ENCODE peak calls at places on chromosomes 13 and 19, in eight cellular contexts. V, T, L, Q, E, S, U and I are unnamed samples.

GRCh38 chr13:60369242-60369641 is 27.8 kb upstream of the TDRD3 start:
- DNase-seq in S (no peak), U (peak), Q (no peak), E (no peak), V (no peak), T (no peak), L (no peak), I (peak)

GRCh38 chr13:28679628-28680027 is 20.7 kb downstream of the POMP start:
- DNase-seq in E (no peak), V (no peak), T (no peak), Q (no peak), U (no peak), L (no peak), S (peak), I (peak)

GRCh38 chr13:79417741-79418140 is 11.7 kb upstream of the RBM26 start:
- DNase-seq in S (no peak), U (no peak), E (no peak), Q (no peak), V (no peak), L (no peak), T (no peak), I (no peak)

GRCh38 chr13:56317839-56318238 is 822.9 kb upstream of the PRR20A start:
- DNase-seq in V (no peak), L (no peak), Q (no peak), E (no peak), T (no peak), S (no peak), U (no peak), I (no peak)

GRCh38 chr13:20161275-20161950 is 561 bp upstream of the GJA3 start:
- DNase-seq in E (no peak), U (peak), Q (no peak), S (no peak), T (no peak), L (no peak), V (no peak), I (no peak)

GRCh38 chr19:39183100-39183499 is 13.7 kb upstream of the NCCRP1 start:
- DNase-seq in L (no peak), Q (no peak), V (no peak), E (no peak), U (no peak), T (no peak), S (peak), I (no peak)

GRCh38 chr13:45063261-45063870 is 56.9 kb upstream of the GTF2F2 start:
- DNase-seq in U (peak), S (peak), E (peak), T (no peak), V (no peak), Q (no peak), L (no peak), I (peak)

GRCh38 chr19:16714702-16715294 is 4.8 kb upstream of the NWD1 start:
- DNase-seq in L (peak), T (no peak), E (no peak), Q (peak), U (peak), V (peak), S (peak), I (peak)

GRCh38 chr13:109584844-109585361 is 201.5 kb downstream of the IRS2 start:
- DNase-seq in L (no peak), E (no peak), U (no peak), S (no peak), Q (no peak), V (no peak), T (no peak), I (no peak)

GRCh38 chr13:26518433-26519084 is 38.9 kb upstream of the WASF3 start:
- DNase-seq in E (no peak), U (no peak), V (no peak), Q (no peak), L (no peak), S (no peak), T (no peak), I (no peak)

GRCh38 chr19:15570420-15570819 is 44.6 kb upstream of the CYP4F8 start:
- DNase-seq in T (no peak), Q (no peak), L (no peak), S (no peak), U (no peak), V (no peak), E (no peak), I (no peak)

GRCh38 chr19:4755459-4755858 is 31.8 kb upstream of the DPP9 start:
- DNase-seq in E (no peak), U (no peak), L (no peak), T (no peak), S (no peak), Q (no peak), V (no peak), I (no peak)

GRCh38 chr13:46062190-46062589 is 9.6 kb upstream of the ZC3H13 start:
- DNase-seq in E (no peak), S (peak), U (peak), V (no peak), Q (no peak), L (no peak), T (no peak), I (peak)

GRCh38 chr19:50510700-50511068 is 307 bp downstream of the JOSD2 start:
- DNase-seq in S (no peak), T (no peak), E (no peak), V (no peak), L (no peak), Q (no peak), U (peak), I (peak)

GRCh38 chr13:84439108-84439507 is 556.8 kb upstream of the SLITRK1 start:
- DNase-seq in T (no peak), L (no peak), Q (no peak), V (no peak), S (peak), U (peak), E (no peak), I (peak)

GRCh38 chr19:14175351-14175792 is 30.6 kb downstream of the ADGRL1 start:
- DNase-seq in L (no peak), U (no peak), T (no peak), Q (no peak), V (no peak), E (no peak), S (no peak), I (no peak)